ENCODE peak calls at places on chromosomes 12 and 14, in six cellular contexts. T is IMR-90, Z is cardiac muscle cell, C is left ventricle myocardium inferior, I is adrenal gland, R is stomach. O is an unnamed sample. For H3K36me3, the result is how much of the 10 kb centered on the place peaks cover.

GRCh38 chr14:70808023-70808401 is 1.3 kb downstream of the MAP3K9 start:
- DNase-seq in T (no peak), R (peak), I (peak), Z (no peak), C (no peak), O (no peak)

GRCh38 chr14:77212933-77213656 is 31.5 kb downstream of the TMEM63C start:
- DNase-seq in C (no peak), I (peak), Z (peak), R (peak), T (no peak), O (no peak)

GRCh38 chr14:88422036-88422435 is 36.6 kb downstream of the SPATA7 start:
- DNase-seq in T (no peak), C (no peak), Z (no peak), I (no peak), R (no peak), O (no peak)

GRCh38 chr14:60760209-60760608 is 25.6 kb downstream of the MNAT1 start:
- DNase-seq in R (no peak), I (no peak), T (no peak), Z (peak), C (no peak), O (no peak)

GRCh38 chr14:98297567-98297966 is 974.4 kb downstream of the BCL11B start:
- DNase-seq in Z (no peak), T (no peak), I (no peak), C (no peak), R (no peak), O (no peak)

GRCh38 chr12:56469007-56469930 is 891 bp downstream of the SPRYD4 start:
- DNase-seq in I (peak), T (no peak), C (no peak), Z (no peak), R (peak), O (peak)

GRCh38 chr14:22039938-22040780 is 366.5 kb upstream of the OR4E1 start:
- DNase-seq in Z (peak), I (no peak), T (no peak), R (no peak), C (no peak), O (no peak)

GRCh38 chr12:123720141-123720814 is 8.1 kb downstream of the ATP6V0A2 start:
- DNase-seq in T (no peak), C (no peak), R (no peak), I (no peak), Z (no peak), O (no peak)

GRCh38 chr14:29865299-29865698 is 62.3 kb downstream of the PRKD1 start:
- DNase-seq in C (no peak), I (no peak), R (no peak), Z (no peak), T (no peak), O (no peak)

GRCh38 chr12:52522346-52523011 is 2.3 kb upstream of the KRT5 start:
- DNase-seq in I (no peak), R (no peak), C (no peak), Z (peak), T (no peak), O (no peak)

GRCh38 chr12:87428701-87429277 is 600.4 kb downstream of the C12orf50 start:
- DNase-seq in R (no peak), I (peak), T (peak), C (no peak), Z (no peak), O (no peak)

GRCh38 chr12:108884116-108885012 is 4.5 kb downstream of the DAO start:
- DNase-seq in C (peak), T (no peak), Z (peak), I (peak), R (peak), O (peak)

GRCh38 chr14:96204151-96205058 is at the start of gene BDKRB2:
- DNase-seq in T (peak), I (peak), C (peak), R (peak), Z (peak), O (no peak)

GRCh38 chr12:1592444-1593231 is 1.7 kb downstream of the FBXL14 start:
- DNase-seq in T (peak), C (no peak), R (no peak), Z (peak), I (no peak), O (no peak)

GRCh38 chr12:128783129-128783574 is 40.6 kb downstream of the SLC15A4 start:
- DNase-seq in I (no peak), T (peak), C (no peak), R (no peak), Z (no peak), O (no peak)

GRCh38 chr12:26130728-26131127 is 5.9 kb upstream of the BHLHE41 start:
- DNase-seq in T (no peak), R (no peak), C (no peak), Z (no peak), I (no peak), O (no peak)

GRCh38 chr14:36519431-36520321 is at the start of gene NKX2-1:
- DNase-seq in T (no peak), R (no peak), Z (no peak), I (no peak), C (no peak), O (no peak)

GRCh38 chr12:122244565-122245371 is 18.9 kb upstream of the DIABLO start:
- DNase-seq in Z (no peak), R (no peak), C (no peak), T (no peak), I (no peak), O (no peak)

GRCh38 chr12:27639265-27639664 is 57.0 kb upstream of the REP15 start:
- DNase-seq in I (no peak), T (no peak), R (no peak), Z (no peak), C (no peak), O (no peak)

GRCh38 chr12:42692749-42693148 is 103.2 kb upstream of the PRICKLE1 start:
- DNase-seq in Z (no peak), T (no peak), R (no peak), C (no peak), I (no peak), O (no peak)

GRCh38 chr12:91099373-91099772 is 11.9 kb downstream of the LUM start:
- DNase-seq in Z (no peak), I (no peak), R (no peak), C (no peak), T (no peak), O (no peak)

DNA sequence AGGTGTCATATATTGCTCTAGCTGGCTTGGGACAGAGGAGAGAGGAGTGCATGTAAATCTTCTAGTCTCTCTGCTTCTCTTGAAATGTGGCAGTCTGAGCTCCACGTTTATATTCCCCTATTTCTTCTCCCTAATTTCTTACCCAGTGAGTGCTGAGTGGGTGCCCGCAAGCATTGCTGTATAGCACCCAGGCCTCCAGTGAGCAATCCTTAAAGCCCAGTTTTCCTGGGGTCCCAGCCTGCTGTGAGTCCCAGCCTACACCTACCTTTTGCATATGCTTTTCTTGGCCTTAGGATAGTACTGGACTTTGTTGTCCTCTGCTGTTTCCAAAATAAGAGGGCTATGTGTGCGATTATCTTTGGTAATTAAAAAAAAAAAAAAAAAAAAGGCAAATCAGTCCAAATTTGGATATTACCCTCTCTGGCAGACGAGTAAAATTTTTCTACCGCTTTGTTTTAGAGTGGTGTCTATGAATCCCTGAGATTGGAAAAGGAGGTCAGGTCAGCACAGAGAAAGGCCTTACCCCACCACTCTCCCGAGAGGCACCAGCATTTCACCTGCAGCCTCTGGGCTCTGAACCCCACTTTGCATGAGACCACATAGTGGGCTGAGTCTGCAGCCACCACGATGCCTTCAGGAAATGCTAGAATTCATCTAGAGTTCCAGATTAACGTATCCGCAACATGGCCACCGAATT is 1.1 kb downstream of the MGST1 start:
- DNase-seq in R (no peak), I (no peak), C (no peak), T (peak), Z (peak), O (no peak)
- H3K27ac ChIP-seq in R (peak), I (peak), C (peak), T (peak), Z (peak), O (peak)

DNA sequence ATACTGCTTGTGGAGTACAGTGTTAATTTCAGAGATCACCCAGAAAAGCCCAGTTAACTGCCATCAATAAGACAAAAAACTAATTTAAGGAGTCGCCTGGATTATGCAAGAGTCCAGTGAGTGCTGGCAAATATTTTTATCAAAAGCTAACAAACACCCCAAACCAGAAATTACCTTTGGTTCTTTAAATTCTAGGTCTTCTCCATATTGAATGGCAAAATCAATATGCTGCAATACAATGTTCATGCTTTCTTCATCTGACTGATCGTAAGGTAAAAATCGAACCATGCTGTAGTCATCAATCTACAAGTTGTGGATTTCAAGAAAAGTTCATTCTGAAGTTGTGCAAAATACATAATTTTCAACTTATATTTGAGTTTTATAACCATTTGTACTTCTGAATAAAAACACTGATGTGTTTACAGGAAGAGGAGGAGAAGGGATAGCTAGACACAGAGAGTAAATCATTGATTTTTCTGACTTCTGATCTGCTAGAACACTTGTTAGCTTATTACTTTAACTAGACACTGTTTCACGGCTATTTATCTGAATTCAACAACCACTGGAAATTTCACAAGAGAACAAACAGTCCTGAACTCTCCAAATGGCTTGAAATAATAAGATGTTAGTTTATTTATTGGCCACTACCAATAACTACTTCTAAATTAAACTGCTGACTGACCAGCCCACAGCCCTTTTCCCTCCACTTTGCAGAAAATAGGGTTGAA is 3.6 kb upstream of the ARPC3 start:
- DNase-seq in T (no peak), R (no peak), C (no peak), I (no peak), Z (no peak), O (no peak)
- TF ChIP-seq CTCF in T (no peak), R (no peak), C (no peak), I (no peak), Z (no peak), O (no peak)

GRCh38 chr12:111417784-111418593 is 12.3 kb downstream of the SH2B3 start:
- DNase-seq in Z (no peak), I (no peak), T (no peak), R (no peak), C (no peak), O (no peak)

GRCh38 chr12:111417290-111417689 is 11.6 kb downstream of the SH2B3 start:
- DNase-seq in T (no peak), Z (no peak), R (no peak), I (no peak), C (no peak), O (no peak)

GRCh38 chr12:111418594-111418880 is 12.8 kb downstream of the SH2B3 start:
- DNase-seq in I (no peak), C (no peak), T (no peak), Z (no peak), R (no peak), O (no peak)

GRCh38 chr12:111419784-111420183 is 14.1 kb downstream of the SH2B3 start:
- DNase-seq in Z (no peak), T (no peak), R (no peak), I (no peak), C (no peak), O (no peak)

GRCh38 chr12:111420494-111420893 is 14.8 kb downstream of the SH2B3 start:
- DNase-seq in R (no peak), C (no peak), I (no peak), Z (no peak), T (no peak), O (no peak)
- H3K36me3 ChIP-seq in R (under half), C (half or more), I (under half), Z (under half), T (under half), O (under half)

DNA sequence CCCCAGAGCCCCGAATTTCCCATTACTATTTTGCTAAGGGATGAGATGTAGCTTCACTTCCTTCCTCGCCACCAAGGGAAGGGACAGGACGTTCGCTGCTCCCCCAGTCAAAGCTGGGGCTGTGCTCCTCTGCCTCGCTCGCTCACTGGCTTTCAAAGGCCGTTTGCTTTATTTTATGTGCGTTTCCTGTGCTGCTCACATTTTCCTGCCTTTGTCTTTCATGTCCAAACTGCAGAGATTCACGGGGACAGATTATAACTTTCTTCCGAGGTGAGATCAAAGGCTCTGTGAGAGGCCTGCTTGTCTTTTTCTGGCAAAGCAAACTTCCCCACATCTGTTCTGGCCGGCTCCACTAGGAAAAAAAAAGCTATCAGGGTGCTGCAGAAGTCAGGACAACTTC is 76.0 kb upstream of the FZD10 start:
- DNase-seq in C (no peak), I (no peak), Z (no peak), T (no peak), R (no peak), O (no peak)
- H3K27ac ChIP-seq in C (no peak), I (no peak), Z (no peak), T (no peak), R (no peak), O (no peak)

GRCh38 chr12:106359620-106360399 is 2.3 kb downstream of the POLR3B start:
- DNase-seq in Z (no peak), I (no peak), C (no peak), R (no peak), T (no peak), O (peak)

GRCh38 chr12:106357549-106358409 is at the start of gene POLR3B:
- DNase-seq in T (peak), C (peak), R (peak), Z (peak), I (peak), O (peak)

GRCh38 chr12:106362971-106363370 is 5.4 kb downstream of the POLR3B start:
- DNase-seq in T (no peak), I (no peak), R (no peak), Z (no peak), C (no peak), O (no peak)

GRCh38 chr12:106360400-106360994 is 2.9 kb downstream of the POLR3B start:
- DNase-seq in Z (no peak), R (no peak), C (no peak), I (no peak), T (no peak), O (no peak)

GRCh38 chr12:106358410-106359241 is 1.1 kb downstream of the POLR3B start:
- DNase-seq in R (peak), C (no peak), T (peak), Z (peak), I (no peak), O (no peak)
- TF ChIP-seq CTCF in R (no peak), C (no peak), T (no peak), Z (no peak), I (no peak), O (no peak)

DNA sequence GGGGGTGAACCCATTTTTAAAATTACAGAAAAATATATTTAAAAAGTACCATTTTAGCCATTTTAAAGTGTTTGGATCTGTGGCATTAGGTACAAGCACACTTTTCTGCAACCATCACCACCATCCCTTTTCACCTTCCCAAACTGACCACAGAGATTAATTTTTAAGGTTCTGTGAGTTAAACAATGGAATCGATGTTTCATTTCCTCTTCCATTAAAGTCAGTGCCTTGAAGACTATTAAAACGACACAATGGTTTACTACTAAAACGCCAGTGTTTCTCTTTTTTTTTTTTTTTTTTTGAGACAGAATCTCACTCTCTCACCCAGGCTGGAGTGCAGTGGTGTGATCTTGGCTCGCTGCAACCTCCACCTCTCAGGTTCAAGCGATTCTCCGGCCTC is 78.1 kb upstream of the GPR68 start:
- DNase-seq in I (no peak), Z (no peak), R (no peak), C (no peak), T (no peak), O (no peak)
- H3K36me3 ChIP-seq in I (under half), Z (under half), R (under half), C (under half), T (under half), O (under half)

GRCh38 chr12:59596232-59597143 is 659 bp downstream of the SLC16A7 start:
- DNase-seq in T (peak), Z (peak), C (peak), R (peak), I (peak), O (peak)
- H3K27ac ChIP-seq in T (peak), Z (peak), C (peak), R (peak), I (peak), O (peak)

GRCh38 chr14:94671870-94672444 is 59.8 kb downstream of the SERPINA3 start:
- DNase-seq in C (no peak), R (peak), Z (no peak), T (no peak), I (no peak), O (peak)
- TF ChIP-seq CTCF in C (peak), R (no peak), Z (peak), T (peak), I (no peak), O (no peak)

GRCh38 chr12:114682920-114683708 is 861 bp downstream of the TBX3 start:
- DNase-seq in R (peak), C (no peak), Z (no peak), I (peak), T (no peak), O (no peak)
- H3K36me3 ChIP-seq in R (under half), C (under half), Z (under half), I (under half), T (under half), O (under half)

GRCh38 chr12:64611430-64612286 is 1.4 kb downstream of the RASSF3 start:
- DNase-seq in Z (peak), C (peak), I (peak), T (peak), R (peak), O (peak)
- H3K27ac ChIP-seq in Z (peak), C (peak), I (peak), T (peak), R (peak), O (peak)